ENCODE peak calls at places on chromosomes 12 and 14, in nine cellular contexts. One of them, this sample, is unnamed.

GRCh38 chr12:123945441-123946151 is 27.0 kb downstream of the CCDC92 start:
- DNase-seq in stomach: no peak
- DNase-seq in AG09319: no peak
- DNase-seq in progenitor cell of endocrine pancreas: no peak
- DNase-seq in activated naive CD4-positive, alpha-beta T cell: no peak
- DNase-seq in AG20443: no peak
- DNase-seq in stimulated activated naive B cell treated with anti-CD40 and anti-IgM and Interleukin-4, amounts not matched to agents 10 μg/mL and 1 μg/mL and 100 μg/mL, for 72 hours: no peak
- DNase-seq in amniotic stem cell: no peak
- DNase-seq in GM18507: no peak
- DNase-seq in this sample: no peak

GRCh38 chr12:121649819-121650353 is 19.6 kb downstream of the MORN3 start:
- DNase-seq in amniotic stem cell: no peak
- DNase-seq in AG20443: no peak
- DNase-seq in AG09319: no peak
- DNase-seq in progenitor cell of endocrine pancreas: no peak
- DNase-seq in GM18507: no peak
- DNase-seq in stimulated activated naive B cell treated with anti-CD40 and anti-IgM and Interleukin-4, amounts not matched to agents 10 μg/mL and 1 μg/mL and 100 μg/mL, for 72 hours: no peak
- DNase-seq in stomach: no peak
- DNase-seq in activated naive CD4-positive, alpha-beta T cell: no peak
- DNase-seq in this sample: no peak

GRCh38 chr14:80996049-80996901 is 40.9 kb downstream of the TSHR start:
- DNase-seq in progenitor cell of endocrine pancreas: no peak
- DNase-seq in stomach: no peak
- DNase-seq in AG09319: peak
- DNase-seq in amniotic stem cell: peak
- DNase-seq in activated naive CD4-positive, alpha-beta T cell: no peak
- DNase-seq in AG20443: peak
- DNase-seq in GM18507: no peak
- DNase-seq in stimulated activated naive B cell treated with anti-CD40 and anti-IgM and Interleukin-4, amounts not matched to agents 10 μg/mL and 1 μg/mL and 100 μg/mL, for 72 hours: no peak
- DNase-seq in this sample: peak

GRCh38 chr14:31090872-31091764 is 64.9 kb upstream of the STRN3 start:
- DNase-seq in activated naive CD4-positive, alpha-beta T cell: no peak
- DNase-seq in AG20443: peak
- DNase-seq in GM18507: no peak
- DNase-seq in progenitor cell of endocrine pancreas: no peak
- DNase-seq in AG09319: peak
- DNase-seq in amniotic stem cell: peak
- DNase-seq in stomach: no peak
- DNase-seq in stimulated activated naive B cell treated with anti-CD40 and anti-IgM and Interleukin-4, amounts not matched to agents 10 μg/mL and 1 μg/mL and 100 μg/mL, for 72 hours: no peak
- DNase-seq in this sample: no peak

GRCh38 chr12:45234134-45234865 is 18.4 kb downstream of the ANO6 start:
- DNase-seq in AG20443: peak
- DNase-seq in AG09319: peak
- DNase-seq in activated naive CD4-positive, alpha-beta T cell: no peak
- DNase-seq in stomach: no peak
- DNase-seq in stimulated activated naive B cell treated with anti-CD40 and anti-IgM and Interleukin-4, amounts not matched to agents 10 μg/mL and 1 μg/mL and 100 μg/mL, for 72 hours: no peak
- DNase-seq in GM18507: no peak
- DNase-seq in progenitor cell of endocrine pancreas: no peak
- DNase-seq in amniotic stem cell: peak
- DNase-seq in this sample: no peak

GRCh38 chr12:41968661-41969060 is 176.0 kb downstream of the GXYLT1 start:
- DNase-seq in stomach: no peak
- DNase-seq in stimulated activated naive B cell treated with anti-CD40 and anti-IgM and Interleukin-4, amounts not matched to agents 10 μg/mL and 1 μg/mL and 100 μg/mL, for 72 hours: no peak
- DNase-seq in progenitor cell of endocrine pancreas: no peak
- DNase-seq in AG20443: no peak
- DNase-seq in activated naive CD4-positive, alpha-beta T cell: no peak
- DNase-seq in GM18507: no peak
- DNase-seq in AG09319: no peak
- DNase-seq in amniotic stem cell: no peak
- DNase-seq in this sample: no peak

GRCh38 chr14:58395815-58396626 is at the start of gene TOMM20L:
- DNase-seq in amniotic stem cell: peak
- DNase-seq in GM18507: peak
- DNase-seq in activated naive CD4-positive, alpha-beta T cell: peak
- DNase-seq in progenitor cell of endocrine pancreas: peak
- DNase-seq in stimulated activated naive B cell treated with anti-CD40 and anti-IgM and Interleukin-4, amounts not matched to agents 10 μg/mL and 1 μg/mL and 100 μg/mL, for 72 hours: peak
- DNase-seq in AG20443: peak
- DNase-seq in AG09319: peak
- DNase-seq in stomach: peak
- DNase-seq in this sample: peak

GRCh38 chr14:88312262-88312661 is 10.8 kb downstream of the KCNK10 start:
- DNase-seq in AG20443: no peak
- DNase-seq in stimulated activated naive B cell treated with anti-CD40 and anti-IgM and Interleukin-4, amounts not matched to agents 10 μg/mL and 1 μg/mL and 100 μg/mL, for 72 hours: no peak
- DNase-seq in AG09319: no peak
- DNase-seq in GM18507: no peak
- DNase-seq in stomach: no peak
- DNase-seq in progenitor cell of endocrine pancreas: no peak
- DNase-seq in amniotic stem cell: no peak
- DNase-seq in activated naive CD4-positive, alpha-beta T cell: no peak
- DNase-seq in this sample: no peak

This sample was measured in GM12864.